ENCODE peak calls at places on chromosomes 4 and X, in seven cellular contexts. I, P, U, Z, H, C and T are unnamed samples.
A peak's percentile ranks its signal among the peaks of the same experiment; 100 is the strongest.

GRCh38 chrX:64265265-64265664 is 34.9 kb upstream of the ASB12 start:
- DNase-seq in P (no peak), I (no peak), U (no peak), H (no peak), C (no peak), Z (no peak), T (no peak)

GRCh38 chr4:48578132-48578964 is 88.3 kb downstream of the ZAR1 start:
- DNase-seq in H (peak; percentile 42), I (peak; percentile 71), U (peak; percentile 45), Z (no peak), C (peak; percentile 13), P (peak; percentile 50), T (peak; percentile 23)

GRCh38 chr4:141356936-141357335 is 136.2 kb downstream of the ZNF330 start:
- DNase-seq in H (no peak), C (no peak), I (no peak), P (no peak), U (no peak), Z (no peak), T (no peak)

GRCh38 chr4:5758741-5759140 is 47.7 kb downstream of the EVC start:
- DNase-seq in Z (no peak), C (peak; percentile 30), P (peak; percentile 60), U (no peak), I (peak; percentile 55), H (no peak), T (peak; percentile 35)

GRCh38 chr4:166422475-166422874 is 549.4 kb downstream of the TLL1 start:
- DNase-seq in P (peak; percentile 4), I (no peak), H (no peak), C (no peak), Z (no peak), U (no peak), T (no peak)

GRCh38 chrX:17470136-17470535 is 95.1 kb downstream of the NHS start:
- DNase-seq in U (no peak), I (peak; percentile 82), P (no peak), C (no peak), H (no peak), Z (no peak), T (no peak)

GRCh38 chrX:69761633-69762032 is 145.7 kb downstream of the EDA start:
- DNase-seq in Z (no peak), P (no peak), I (no peak), U (no peak), C (no peak), H (no peak), T (no peak)

GRCh38 chr4:103786014-103786413 is 66.2 kb upstream of the TACR3 start:
- DNase-seq in H (peak; percentile 16), C (no peak), Z (no peak), U (peak; percentile 41), P (peak; percentile 0), I (peak; percentile 58), T (no peak)

GRCh38 chr4:99722662-99723061 is 65.0 kb upstream of the C4orf54 start:
- DNase-seq in H (no peak), U (no peak), Z (no peak), I (no peak), C (no peak), P (no peak), T (no peak)

GRCh38 chrX:120309873-120310730 is 1.2 kb downstream of the TMEM255A start:
- DNase-seq in P (no peak), H (no peak), Z (no peak), U (peak; percentile 41), C (no peak), I (no peak), T (no peak)

GRCh38 chrX:54923376-54923775 is 2.8 kb downstream of the TRO start:
- DNase-seq in I (no peak), C (no peak), H (no peak), Z (no peak), P (no peak), U (no peak), T (no peak)